ENCODE peak calls at places on chromosomes 6 and 20, in five cellular contexts. J, M, N, R and G are unnamed samples.

GRCh38 chr20:58554541-58554940 is 39.3 kb upstream of the APCDD1L start:
- DNase-seq in J (no peak), M (no peak), N (no peak), R (no peak), G (peak; percentile 31)

GRCh38 chr6:108835218-108835850 is 12.9 kb upstream of the ARMC2 start:
- DNase-seq in J (peak; percentile 88), M (peak; percentile 91), N (peak; percentile 76), R (peak; percentile 94), G (peak; percentile 85)

GRCh38 chr20:33407796-33408195 is 6.5 kb upstream of the CDK5RAP1 start:
- DNase-seq in J (no peak), M (no peak), N (no peak), R (no peak), G (no peak)

GRCh38 chr20:41172296-41173140 is 35.2 kb downstream of the PLCG1 start:
- DNase-seq in J (peak; percentile 32), M (no peak), N (no peak), R (no peak), G (peak; percentile 43)

GRCh38 chr20:9021699-9022098 is 47.2 kb upstream of the PLCB4 start:
- DNase-seq in J (peak; percentile 83), M (no peak), N (no peak), R (no peak), G (no peak)

GRCh38 chr6:52992980-52993379 is 2.1 kb downstream of the GSTA4 start:
- DNase-seq in J (peak; percentile 76), M (no peak), N (no peak), R (no peak), G (no peak)

GRCh38 chr6:4549556-4550226 is 226.5 kb upstream of the CDYL start:
- DNase-seq in J (no peak), M (no peak), N (no peak), R (no peak), G (no peak)

GRCh38 chr6:170137176-170137891 is 153.5 kb downstream of the DLL1 start:
- DNase-seq in J (no peak), M (peak; percentile 58), N (no peak), R (no peak), G (no peak)

GRCh38 chr6:20479075-20479871 is 55.0 kb upstream of the CDKAL1 start:
- DNase-seq in J (peak; percentile 31), M (no peak), N (no peak), R (no peak), G (no peak)

GRCh38 chr6:152380993-152381898 is 255.9 kb downstream of the SYNE1 start:
- DNase-seq in J (peak; percentile 95), M (peak; percentile 71), N (no peak), R (no peak), G (peak; percentile 48)

GRCh38 chr20:59571591-59572314 is 32.6 kb upstream of the PHACTR3 start:
- DNase-seq in J (peak; percentile 69), M (peak; percentile 67), N (peak; percentile 28), R (no peak), G (peak; percentile 82)

GRCh38 chr6:167495506-167496391 is 170.9 kb downstream of the TTLL2 start:
- DNase-seq in J (no peak), M (no peak), N (no peak), R (no peak), G (no peak)

GRCh38 chr20:7470912-7471311 is 469.3 kb downstream of the HAO1 start:
- DNase-seq in J (no peak), M (no peak), N (no peak), R (no peak), G (no peak)

GRCh38 chr6:33418690-33419291 is 884 bp upstream of the CUTA start:
- DNase-seq in J (peak; percentile 46), M (no peak), N (peak; percentile 76), R (no peak), G (no peak)

GRCh38 chr20:1618954-1619550 is 757 bp downstream of the SIRPB1 start:
- DNase-seq in J (no peak), M (no peak), N (no peak), R (no peak), G (no peak)

GRCh38 chr6:168631589-168631988 is 190.6 kb downstream of the SMOC2 start:
- DNase-seq in J (no peak), M (no peak), N (no peak), R (no peak), G (no peak)

GRCh38 chr6:135586844-135587243 is 89.3 kb upstream of the AHI1 start:
- DNase-seq in J (peak; percentile 42), M (no peak), N (no peak), R (no peak), G (no peak)

GRCh38 chr20:37680420-37680819 is 13.4 kb upstream of the CTNNBL1 start:
- DNase-seq in J (no peak), M (no peak), N (no peak), R (no peak), G (no peak)

GRCh38 chr6:5783584-5784089 is 223.1 kb downstream of the NRN1 start:
- DNase-seq in J (no peak), M (no peak), N (no peak), R (no peak), G (no peak)

GRCh38 chr6:94065707-94066337 is 646.5 kb upstream of the EPHA7 start:
- DNase-seq in J (no peak), M (no peak), N (no peak), R (no peak), G (no peak)

GRCh38 chr6:42498473-42499128 is 46.9 kb upstream of the TRERF1 start:
- DNase-seq in J (no peak), M (peak; percentile 37), N (no peak), R (no peak), G (peak; percentile 47)

GRCh38 chr20:24862606-24863005 is 86.5 kb upstream of the CST7 start:
- DNase-seq in J (no peak), M (no peak), N (no peak), R (no peak), G (no peak)
- H3K9me3 ChIP-seq in J (no peaks in the 10 kb centered on the region), M (peaks cover 14% of the 10 kb centered on the region), N (no peaks in the 10 kb centered on the region), R (no peaks in the 10 kb centered on the region), G (peaks cover 25% of the 10 kb centered on the region)

GRCh38 chr6:44038543-44039065 is 88.6 kb downstream of the MRPL14 start:
- DNase-seq in J (no peak), M (no peak), N (no peak), R (no peak), G (no peak)
- H3K4me1 ChIP-seq in J (peaks cover 20% of the 10 kb centered on the region), M (peaks cover 18% of the 10 kb centered on the region), N (no peaks in the 10 kb centered on the region), R (peaks cover 40% of the 10 kb centered on the region), G (peaks cover 22% of the 10 kb centered on the region)

GRCh38 chr6:3151705-3152104 is 5.6 kb downstream of the TUBB2A start:
- DNase-seq in J (no peak), M (no peak), N (no peak), R (no peak), G (no peak)
- H3K9me3 ChIP-seq in J (no peaks in the 10 kb centered on the region), M (no peaks in the 10 kb centered on the region), N (no peaks in the 10 kb centered on the region), R (no peaks in the 10 kb centered on the region), G (no peaks in the 10 kb centered on the region)

GRCh38 chr6:16728513-16729182 is 32.6 kb downstream of the ATXN1 start:
- DNase-seq in J (no peak), M (no peak), N (no peak), R (no peak), G (no peak)
- H3K4me1 ChIP-seq in J (peaks cover 19% of the 10 kb centered on the region), M (peaks cover 59% of the 10 kb centered on the region), N (peaks cover 14% of the 10 kb centered on the region), R (peaks cover 91% of the 10 kb centered on the region), G (peaks cover 38% of the 10 kb centered on the region)

GRCh38 chr6:15416932-15417509 is 171.2 kb downstream of the JARID2 start:
- DNase-seq in J (no peak), M (no peak), N (no peak), R (no peak), G (no peak)
- H3K9me3 ChIP-seq in J (no peaks in the 10 kb centered on the region), M (peaks cover 26% of the 10 kb centered on the region), N (peaks cover 5% of the 10 kb centered on the region), R (no peaks in the 10 kb centered on the region), G (peaks cover 15% of the 10 kb centered on the region)

DNA sequence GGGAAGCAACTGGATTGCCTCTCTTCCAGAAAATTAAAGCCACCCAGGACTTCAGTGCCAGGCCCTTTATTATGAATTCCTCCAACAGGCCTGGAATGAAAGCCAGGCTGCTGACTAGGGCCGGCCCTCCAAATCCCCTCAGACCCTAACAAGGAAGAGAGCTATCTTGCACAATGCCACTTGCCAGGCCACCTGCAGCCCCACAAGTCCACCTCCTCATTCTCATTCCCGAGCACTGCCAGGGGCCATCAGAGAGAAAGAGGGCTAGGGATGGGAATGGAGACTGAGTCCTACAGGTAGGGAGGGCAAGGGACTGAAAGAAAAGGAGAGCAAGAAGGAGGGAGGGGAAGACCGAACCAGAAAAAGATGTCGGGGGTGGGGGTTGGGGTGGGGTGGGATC is 86.5 kb downstream of the MRPL14 start:
- DNase-seq in J (no peak), M (no peak), N (no peak), R (no peak), G (no peak)
- H3K4me1 ChIP-seq in J (peaks cover 25% of the 10 kb centered on the region), M (peaks cover 32% of the 10 kb centered on the region), N (no peaks in the 10 kb centered on the region), R (peaks cover 22% of the 10 kb centered on the region), G (peaks cover 28% of the 10 kb centered on the region)